ENCODE peak calls at places on chromosomes 3 and 15, in five cellular contexts. One of them, this sample, is unnamed.

GRCh38 chr3:142223282-142223681 is 2.1 kb downstream of the GK5 start:
- DNase-seq in choroid plexus epithelial cell: no peak
- DNase-seq in cardiac muscle cell: no peak
- DNase-seq in aorta: no peak
- DNase-seq in A673: no peak
- DNase-seq in this sample: no peak

GRCh38 chr15:94441782-94442181 is 210.4 kb downstream of the MCTP2 start:
- DNase-seq in choroid plexus epithelial cell: no peak
- DNase-seq in A673: no peak
- DNase-seq in cardiac muscle cell: no peak
- DNase-seq in aorta: no peak
- DNase-seq in this sample: no peak

GRCh38 chr3:71447803-71448202 is 135.7 kb downstream of the FOXP1 start:
- DNase-seq in aorta: no peak
- DNase-seq in choroid plexus epithelial cell: peak
- DNase-seq in A673: no peak
- DNase-seq in cardiac muscle cell: no peak
- DNase-seq in this sample: no peak

GRCh38 chr3:182629521-182629920 is 163.8 kb upstream of the ATP11B start:
- DNase-seq in cardiac muscle cell: no peak
- DNase-seq in choroid plexus epithelial cell: no peak
- DNase-seq in A673: no peak
- DNase-seq in aorta: no peak
- DNase-seq in this sample: no peak

GRCh38 chr3:52831500-52832301 is 1.2 kb upstream of the ITIH4 start:
- DNase-seq in cardiac muscle cell: peak
- DNase-seq in choroid plexus epithelial cell: peak
- DNase-seq in aorta: peak
- DNase-seq in A673: peak
- DNase-seq in this sample: peak

GRCh38 chr15:67641453-67641852 is 99.0 kb downstream of the MAP2K5 start:
- DNase-seq in choroid plexus epithelial cell: no peak
- DNase-seq in cardiac muscle cell: no peak
- DNase-seq in A673: no peak
- DNase-seq in aorta: no peak
- DNase-seq in this sample: no peak

GRCh38 chr3:189249987-189250386 is 78.2 kb downstream of the TPRG1 start:
- DNase-seq in cardiac muscle cell: no peak
- DNase-seq in aorta: no peak
- DNase-seq in A673: no peak
- DNase-seq in choroid plexus epithelial cell: no peak
- DNase-seq in this sample: no peak

GRCh38 chr3:113234688-113235260 is 23.4 kb downstream of the BOC start:
- DNase-seq in cardiac muscle cell: peak
- DNase-seq in A673: no peak
- DNase-seq in choroid plexus epithelial cell: peak
- DNase-seq in aorta: no peak
- DNase-seq in this sample: no peak

GRCh38 chr3:127970966-127971592 is 56.0 kb downstream of the KBTBD12 start:
- DNase-seq in aorta: no peak
- DNase-seq in cardiac muscle cell: peak
- DNase-seq in A673: peak
- DNase-seq in choroid plexus epithelial cell: peak
- DNase-seq in this sample: no peak

GRCh38 chr15:83066034-83066760 is 855 bp downstream of the BTBD1 start:
- DNase-seq in A673: peak
- DNase-seq in choroid plexus epithelial cell: peak
- DNase-seq in cardiac muscle cell: no peak
- DNase-seq in aorta: no peak
- DNase-seq in this sample: no peak

GRCh38 chr15:69793436-69793782 is 304.3 kb downstream of the TLE3 start:
- DNase-seq in A673: no peak
- DNase-seq in cardiac muscle cell: no peak
- DNase-seq in aorta: no peak
- DNase-seq in choroid plexus epithelial cell: no peak
- DNase-seq in this sample: no peak

GRCh38 chr3:123533554-123534159 is 51.2 kb downstream of the HACD2 start:
- DNase-seq in cardiac muscle cell: peak
- DNase-seq in choroid plexus epithelial cell: peak
- DNase-seq in aorta: no peak
- DNase-seq in A673: no peak
- DNase-seq in this sample: no peak

GRCh38 chr3:16907245-16907644 is 22.5 kb downstream of the PLCL2 start:
- DNase-seq in A673: no peak
- DNase-seq in cardiac muscle cell: peak
- DNase-seq in aorta: no peak
- DNase-seq in choroid plexus epithelial cell: no peak
- DNase-seq in this sample: no peak

GRCh38 chr3:116064646-116065045 is 380.6 kb downstream of the LSAMP start:
- DNase-seq in aorta: no peak
- DNase-seq in cardiac muscle cell: no peak
- DNase-seq in A673: no peak
- DNase-seq in choroid plexus epithelial cell: peak
- DNase-seq in this sample: no peak

GRCh38 chr3:196609343-196609775 is 30.1 kb upstream of the NRROS start:
- DNase-seq in choroid plexus epithelial cell: peak
- DNase-seq in aorta: peak
- DNase-seq in cardiac muscle cell: peak
- DNase-seq in A673: peak
- DNase-seq in this sample: peak

GRCh38 chr15:31347067-31347975 is 20.7 kb downstream of the KLF13 start:
- DNase-seq in aorta: no peak
- DNase-seq in cardiac muscle cell: no peak
- DNase-seq in choroid plexus epithelial cell: no peak
- DNase-seq in A673: no peak
- DNase-seq in this sample: no peak

GRCh38 chr3:30539772-30540171 is 66.6 kb upstream of the TGFBR2 start:
- DNase-seq in aorta: no peak
- DNase-seq in A673: no peak
- DNase-seq in cardiac muscle cell: no peak
- DNase-seq in choroid plexus epithelial cell: peak
- DNase-seq in this sample: no peak

GRCh38 chr15:45268135-45268534 is 16.1 kb downstream of the SLC28A2 start:
- DNase-seq in cardiac muscle cell: no peak
- DNase-seq in aorta: no peak
- DNase-seq in choroid plexus epithelial cell: no peak
- DNase-seq in A673: no peak
- DNase-seq in this sample: no peak

GRCh38 chr3:100254168-100254777 is 6.5 kb upstream of the TBC1D23 start:
- DNase-seq in cardiac muscle cell: peak
- DNase-seq in aorta: peak
- DNase-seq in choroid plexus epithelial cell: peak
- DNase-seq in A673: peak
- DNase-seq in this sample: no peak

GRCh38 chr15:98231696-98232440 is 271.4 kb downstream of the ARRDC4 start:
- DNase-seq in cardiac muscle cell: peak
- DNase-seq in aorta: no peak
- DNase-seq in choroid plexus epithelial cell: peak
- DNase-seq in A673: no peak
- DNase-seq in this sample: no peak

GRCh38 chr15:68479406-68479805 is 47.4 kb upstream of the ITGA11 start:
- DNase-seq in choroid plexus epithelial cell: peak
- DNase-seq in A673: no peak
- DNase-seq in aorta: peak
- DNase-seq in cardiac muscle cell: peak
- DNase-seq in this sample: no peak

GRCh38 chr3:112519424-112520001 is 20.2 kb upstream of the BTLA start:
- DNase-seq in choroid plexus epithelial cell: peak
- DNase-seq in A673: peak
- DNase-seq in cardiac muscle cell: peak
- DNase-seq in aorta: no peak
- DNase-seq in this sample: no peak

GRCh38 chr3:159882784-159883779 is 105.6 kb upstream of the IL12A start:
- DNase-seq in A673: peak
- DNase-seq in cardiac muscle cell: peak
- DNase-seq in aorta: no peak
- DNase-seq in choroid plexus epithelial cell: peak
- DNase-seq in this sample: no peak

GRCh38 chr3:13011369-13012227 is 61.6 kb downstream of the IQSEC1 start:
- DNase-seq in A673: no peak
- DNase-seq in aorta: peak
- DNase-seq in choroid plexus epithelial cell: peak
- DNase-seq in cardiac muscle cell: no peak
- DNase-seq in this sample: no peak

GRCh38 chr3:75650191-75650590 is 13.9 kb upstream of the FRG2C start:
- DNase-seq in A673: no peak
- DNase-seq in choroid plexus epithelial cell: no peak
- DNase-seq in aorta: no peak
- DNase-seq in cardiac muscle cell: no peak
- DNase-seq in this sample: no peak

GRCh38 chr3:58358092-58358491 is 25.4 kb downstream of the PXK start:
- DNase-seq in choroid plexus epithelial cell: no peak
- DNase-seq in aorta: no peak
- DNase-seq in cardiac muscle cell: no peak
- DNase-seq in A673: no peak
- DNase-seq in this sample: no peak

GRCh38 chr3:37521403-37521802 is 340.3 kb upstream of the CTDSPL start:
- DNase-seq in choroid plexus epithelial cell: no peak
- DNase-seq in aorta: no peak
- DNase-seq in A673: no peak
- DNase-seq in cardiac muscle cell: no peak
- DNase-seq in this sample: no peak

GRCh38 chr3:139774570-139775302 is 97.0 kb upstream of the NMNAT3 start:
- DNase-seq in cardiac muscle cell: peak
- DNase-seq in choroid plexus epithelial cell: peak
- DNase-seq in aorta: no peak
- DNase-seq in A673: no peak
- DNase-seq in this sample: no peak

GRCh38 chr3:150359381-150359780 is 48.7 kb upstream of the TSC22D2 start:
- DNase-seq in A673: no peak
- DNase-seq in cardiac muscle cell: no peak
- DNase-seq in choroid plexus epithelial cell: peak
- DNase-seq in aorta: no peak
- DNase-seq in this sample: no peak

GRCh38 chr3:123036352-123037014 is 8.9 kb upstream of the SEMA5B start:
- DNase-seq in choroid plexus epithelial cell: peak
- DNase-seq in A673: peak
- DNase-seq in cardiac muscle cell: peak
- DNase-seq in aorta: no peak
- DNase-seq in this sample: no peak

GRCh38 chr3:184748219-184749135 is 36.6 kb upstream of the MAGEF1 start:
- DNase-seq in choroid plexus epithelial cell: peak
- DNase-seq in aorta: peak
- DNase-seq in cardiac muscle cell: no peak
- DNase-seq in A673: no peak
- DNase-seq in this sample: no peak

GRCh38 chr3:138452491-138452890 is 18.1 kb downstream of the ESYT3 start:
- DNase-seq in cardiac muscle cell: no peak
- DNase-seq in aorta: no peak
- DNase-seq in A673: no peak
- DNase-seq in choroid plexus epithelial cell: no peak
- DNase-seq in this sample: peak

GRCh38 chr15:91841861-91842260 is 11.6 kb upstream of the SLCO3A1 start:
- DNase-seq in aorta: no peak
- DNase-seq in choroid plexus epithelial cell: no peak
- DNase-seq in cardiac muscle cell: no peak
- DNase-seq in A673: no peak
- DNase-seq in this sample: no peak
- H3K4me3 ChIP-seq in aorta: no peak
- H3K4me3 ChIP-seq in choroid plexus epithelial cell: no peak
- H3K4me3 ChIP-seq in cardiac muscle cell: no peak
- H3K4me3 ChIP-seq in A673: no peak
- H3K4me3 ChIP-seq in this sample: no peak

DNA sequence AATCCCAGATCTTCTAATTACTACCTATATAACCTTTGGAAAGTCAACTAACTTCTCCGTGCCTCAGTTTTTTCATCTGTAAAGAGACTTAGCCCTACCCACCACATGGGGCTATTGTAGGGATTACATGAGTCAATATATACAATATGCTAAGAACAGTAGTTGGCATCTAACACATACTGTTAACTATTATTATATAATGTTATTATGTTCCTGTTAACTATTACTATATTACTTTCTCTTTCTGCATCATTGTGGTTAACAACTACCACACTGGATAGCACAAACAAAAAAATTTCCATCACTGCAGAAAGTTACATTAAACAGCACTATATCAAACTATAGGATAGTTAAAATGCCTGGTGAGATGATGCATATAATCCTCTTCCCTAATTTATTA is 23.7 kb downstream of the STAG1 start:
- DNase-seq in choroid plexus epithelial cell: no peak
- DNase-seq in aorta: no peak
- DNase-seq in cardiac muscle cell: no peak
- DNase-seq in A673: peak
- DNase-seq in this sample: no peak
- H3K4me3 ChIP-seq in choroid plexus epithelial cell: peak
- H3K4me3 ChIP-seq in aorta: no peak
- H3K4me3 ChIP-seq in cardiac muscle cell: no peak
- H3K4me3 ChIP-seq in A673: peak
- H3K4me3 ChIP-seq in this sample: peak

GRCh38 chr15:36400936-36401585 is 178.4 kb upstream of the CDIN1 start:
- DNase-seq in aorta: no peak
- DNase-seq in cardiac muscle cell: peak
- DNase-seq in A673: no peak
- DNase-seq in choroid plexus epithelial cell: peak
- DNase-seq in this sample: no peak
- H3K4me3 ChIP-seq in aorta: no peak
- H3K4me3 ChIP-seq in cardiac muscle cell: no peak
- H3K4me3 ChIP-seq in A673: no peak
- H3K4me3 ChIP-seq in choroid plexus epithelial cell: no peak
- H3K4me3 ChIP-seq in this sample: no peak

GRCh38 chr3:134357914-134358811 is 16.1 kb downstream of the AMOTL2 start:
- DNase-seq in aorta: peak
- DNase-seq in A673: peak
- DNase-seq in choroid plexus epithelial cell: peak
- DNase-seq in cardiac muscle cell: peak
- DNase-seq in this sample: no peak
- H3K4me3 ChIP-seq in aorta: no peak
- H3K4me3 ChIP-seq in A673: no peak
- H3K4me3 ChIP-seq in choroid plexus epithelial cell: no peak
- H3K4me3 ChIP-seq in cardiac muscle cell: no peak
- H3K4me3 ChIP-seq in this sample: no peak

GRCh38 chr3:50193286-50193685 is 1.9 kb downstream of the GNAT1 start:
- DNase-seq in A673: no peak
- DNase-seq in choroid plexus epithelial cell: no peak
- DNase-seq in aorta: no peak
- DNase-seq in cardiac muscle cell: no peak
- DNase-seq in this sample: no peak

GRCh38 chr3:50193746-50194127 is 2.3 kb downstream of the GNAT1 start:
- DNase-seq in cardiac muscle cell: no peak
- DNase-seq in A673: no peak
- DNase-seq in choroid plexus epithelial cell: no peak
- DNase-seq in aorta: no peak
- DNase-seq in this sample: no peak

GRCh38 chr3:50194903-50195500 is 3.6 kb downstream of the GNAT1 start:
- DNase-seq in A673: no peak
- DNase-seq in cardiac muscle cell: no peak
- DNase-seq in aorta: no peak
- DNase-seq in choroid plexus epithelial cell: no peak
- DNase-seq in this sample: no peak

GRCh38 chr3:50195501-50196252 is 4.3 kb downstream of the GNAT1 start:
- DNase-seq in cardiac muscle cell: no peak
- DNase-seq in aorta: no peak
- DNase-seq in choroid plexus epithelial cell: no peak
- DNase-seq in A673: no peak
- DNase-seq in this sample: no peak

GRCh38 chr3:50194128-50194902 is 2.9 kb downstream of the GNAT1 start:
- DNase-seq in choroid plexus epithelial cell: peak
- DNase-seq in aorta: peak
- DNase-seq in A673: peak
- DNase-seq in cardiac muscle cell: peak
- DNase-seq in this sample: no peak
- H3K4me3 ChIP-seq in choroid plexus epithelial cell: no peak
- H3K4me3 ChIP-seq in aorta: no peak
- H3K4me3 ChIP-seq in A673: no peak
- H3K4me3 ChIP-seq in cardiac muscle cell: no peak
- H3K4me3 ChIP-seq in this sample: no peak